ENCODE peak calls at places on chromosomes 4 and X, in seven cellular contexts. R, K, V, E, Q, S and X are unnamed samples.

GRCh38 chr4:76208005-76208765 is 5.4 kb downstream of the SCARB2 start:
- DNase-seq in K (no peak), E (peak), S (no peak), R (no peak), V (peak), Q (no peak), X (no peak)

GRCh38 chr4:41360911-41361830 is 104.4 kb downstream of the UCHL1 start:
- DNase-seq in R (no peak), Q (peak), K (peak), V (peak), S (no peak), E (peak), X (no peak)

GRCh38 chr4:26326791-26327190 is 6.0 kb downstream of the RBPJ start:
- DNase-seq in K (no peak), S (no peak), V (peak), Q (no peak), R (no peak), E (no peak), X (no peak)

GRCh38 chrX:107014927-107015326 is 14.9 kb upstream of the MORC4 start:
- DNase-seq in R (no peak), E (no peak), K (no peak), Q (no peak), V (peak), S (no peak), X (no peak)

GRCh38 chrX:40170830-40171512 is 73.2 kb upstream of the BCOR start:
- DNase-seq in V (no peak), S (no peak), Q (no peak), K (no peak), R (no peak), E (no peak), X (no peak)

GRCh38 chr4:156638925-156639605 is 332.5 kb downstream of the PDGFC start:
- DNase-seq in E (no peak), K (no peak), Q (no peak), S (no peak), V (peak), R (no peak), X (no peak)

GRCh38 chrX:2374086-2374485 is 126.7 kb downstream of the DHRSX start:
- DNase-seq in Q (no peak), S (no peak), E (no peak), K (no peak), R (no peak), V (no peak), X (no peak)

GRCh38 chr4:154822775-154823174 is 41.7 kb downstream of the RBM46 start:
- DNase-seq in S (no peak), K (no peak), Q (no peak), E (no peak), V (peak), R (no peak), X (no peak)

GRCh38 chr4:153611679-153612078 is 72.4 kb upstream of the TLR2 start:
- DNase-seq in E (no peak), S (no peak), R (no peak), K (no peak), Q (no peak), V (peak), X (no peak)

GRCh38 chr4:126451237-126451885 is 1136.6 kb downstream of the FAT4 start:
- DNase-seq in E (no peak), Q (no peak), K (no peak), S (no peak), V (peak), R (no peak), X (no peak)

GRCh38 chrX:805988-806387 is 175.4 kb downstream of the SHOX start:
- DNase-seq in R (no peak), E (no peak), S (no peak), V (no peak), K (no peak), Q (no peak), X (no peak)

GRCh38 chr4:10225096-10225495 is 108.5 kb upstream of the WDR1 start:
- DNase-seq in R (no peak), E (no peak), V (no peak), K (no peak), Q (no peak), S (no peak), X (no peak)

GRCh38 chrX:38192007-38192625 is 28.6 kb downstream of the SRPX start:
- DNase-seq in R (no peak), Q (peak), S (no peak), V (peak), E (peak), K (no peak), X (no peak)

GRCh38 chr4:115562506-115562905 is 449.1 kb upstream of the NDST4 start:
- DNase-seq in K (no peak), S (no peak), Q (no peak), E (no peak), R (no peak), V (no peak), X (no peak)

GRCh38 chrX:119503484-119503861 is 35.2 kb downstream of the SLC25A5 start:
- DNase-seq in R (no peak), V (peak), E (no peak), K (no peak), Q (no peak), S (no peak), X (no peak)

GRCh38 chrX:17788439-17788838 is 51.1 kb downstream of the SCML1 start:
- DNase-seq in R (peak), K (peak), S (peak), V (peak), Q (peak), E (peak), X (no peak)

GRCh38 chr4:54840992-54841768 is 183.4 kb downstream of the KIT start:
- DNase-seq in Q (no peak), R (no peak), K (no peak), S (no peak), E (no peak), V (peak), X (no peak)

GRCh38 chr4:111649308-111649707 is 495.9 kb upstream of the FAM241A start:
- DNase-seq in K (no peak), R (no peak), V (no peak), S (no peak), E (no peak), Q (no peak), X (no peak)

GRCh38 chr4:74374561-74375327 is 9.8 kb downstream of the EREG start:
- DNase-seq in E (no peak), V (peak), K (no peak), Q (no peak), S (no peak), R (no peak), X (no peak)

GRCh38 chr4:124936427-124936826 is 223.9 kb upstream of the ANKRD50 start:
- DNase-seq in Q (no peak), S (no peak), E (peak), V (peak), R (no peak), K (no peak), X (no peak)